ENCODE peak calls at places on chromosomes 1 and 21, in six cellular contexts. R is Panc1, A is upper lobe of left lung, O is heart left ventricle, G is gastrocnemius medialis, E is PC-3. V is an unnamed sample.

GRCh38 chr1:183871142-183871541 is 66.2 kb downstream of the RGL1 start:
- ATAC-seq in R (peak; percentile 80), A (peak; percentile 28), O (peak; percentile 33), G (no peak), E (peak; percentile 83), V (no peak)

GRCh38 chr21:16193758-16194606 is 464.2 kb downstream of the USP25 start:
- ATAC-seq in R (peak; percentile 84), A (peak; percentile 92), O (peak; percentile 94), G (peak; percentile 88), E (peak; percentile 75), V (peak; percentile 81)

GRCh38 chr1:64893921-64894320 is 72.4 kb downstream of the JAK1 start:
- ATAC-seq in R (no peak), A (no peak), O (no peak), G (no peak), E (no peak), V (no peak)

GRCh38 chr1:88736633-88737248 is 52.7 kb downstream of the PKN2 start:
- ATAC-seq in R (peak; percentile 69), A (peak; percentile 44), O (no peak), G (peak; percentile 41), E (peak; percentile 65), V (peak; percentile 3)

GRCh38 chr1:17119744-17120482 is 662 bp upstream of the PADI2 start:
- ATAC-seq in R (peak; percentile 8), A (peak; percentile 34), O (no peak), G (no peak), E (peak; percentile 6), V (no peak)

GRCh38 chr1:115952547-115952946 is 23.8 kb upstream of the SLC22A15 start:
- ATAC-seq in R (no peak), A (no peak), O (no peak), G (no peak), E (peak; percentile 68), V (no peak)

GRCh38 chr1:51487628-51488027 is 31.4 kb downstream of the EPS15 start:
- ATAC-seq in R (no peak), A (no peak), O (peak; percentile 87), G (peak; percentile 55), E (no peak), V (no peak)

GRCh38 chr1:93111561-93111960 is 32.5 kb downstream of the MTF2 start:
- ATAC-seq in R (no peak), A (no peak), O (no peak), G (no peak), E (peak; percentile 28), V (no peak)

GRCh38 chr1:29544406-29544805 is 308.1 kb downstream of the PTPRU start:
- ATAC-seq in R (no peak), A (no peak), O (no peak), G (no peak), E (no peak), V (no peak)

GRCh38 chr1:998905-999796 is 746 bp downstream of the HES4 start:
- ATAC-seq in R (peak; percentile 9), A (peak; percentile 4), O (peak; percentile 8), G (peak; percentile 5), E (peak; percentile 11), V (no peak)

GRCh38 chr1:163866539-163866938 is 544.8 kb downstream of the NUF2 start:
- ATAC-seq in R (no peak), A (peak; percentile 81), O (peak; percentile 83), G (no peak), E (no peak), V (peak; percentile 48)

GRCh38 chr1:36088265-36088576 is 471 bp upstream of the ADPRS start:
- ATAC-seq in R (peak; percentile 10), A (no peak), O (no peak), G (peak; percentile 3), E (peak; percentile 2), V (no peak)

GRCh38 chr1:231359113-231359512 is 21.0 kb downstream of the SPRTN start:
- ATAC-seq in R (no peak), A (peak; percentile 90), O (peak; percentile 67), G (peak; percentile 92), E (no peak), V (peak; percentile 79)

GRCh38 chr1:3889952-3890351 is 10.1 kb downstream of the C1orf174 start:
- ATAC-seq in R (no peak), A (no peak), O (no peak), G (no peak), E (no peak), V (no peak)

GRCh38 chr1:110148961-110149360 is 1.3 kb upstream of the SLC6A17 start:
- ATAC-seq in R (no peak), A (no peak), O (no peak), G (no peak), E (no peak), V (no peak)

GRCh38 chr1:75035536-75035935 is 98.7 kb upstream of the LHX8 start:
- ATAC-seq in R (no peak), A (no peak), O (no peak), G (no peak), E (no peak), V (no peak)

GRCh38 chr1:162220009-162220539 is 150.6 kb downstream of the NOS1AP start:
- ATAC-seq in R (no peak), A (no peak), O (no peak), G (no peak), E (no peak), V (no peak)

GRCh38 chr1:203076031-203076511 is 9.7 kb downstream of the MYOG start:
- ATAC-seq in R (no peak), A (peak; percentile 72), O (peak; percentile 17), G (no peak), E (no peak), V (no peak)

GRCh38 chr1:156025873-156026272 is 5.1 kb upstream of the SSR2 start:
- ATAC-seq in R (peak; percentile 93), A (peak; percentile 52), O (peak; percentile 85), G (no peak), E (peak; percentile 39), V (no peak)

GRCh38 chr1:210302501-210302900 is 26.2 kb upstream of the HHAT start:
- ATAC-seq in R (no peak), A (no peak), O (peak; percentile 42), G (peak; percentile 92), E (no peak), V (no peak)

GRCh38 chr1:174874337-174875053 is 125.3 kb upstream of the CACYBP start:
- ATAC-seq in R (no peak), A (peak; percentile 74), O (no peak), G (no peak), E (no peak), V (no peak)

GRCh38 chr1:159469921-159470595 is 30.5 kb downstream of the OR10J1 start:
- ATAC-seq in R (no peak), A (no peak), O (no peak), G (no peak), E (no peak), V (no peak)

GRCh38 chr1:156975084-156975483 is 54.7 kb downstream of the LRRC71 start:
- ATAC-seq in R (no peak), A (no peak), O (no peak), G (no peak), E (no peak), V (no peak)

GRCh38 chr1:185860876-185861275 is 126.7 kb downstream of the HMCN1 start:
- ATAC-seq in R (no peak), A (no peak), O (no peak), G (no peak), E (no peak), V (no peak)

GRCh38 chr1:47409311-47410085 is 6.6 kb upstream of the FOXE3 start:
- ATAC-seq in R (no peak), A (peak; percentile 27), O (peak; percentile 22), G (no peak), E (no peak), V (peak; percentile 26)

DNA sequence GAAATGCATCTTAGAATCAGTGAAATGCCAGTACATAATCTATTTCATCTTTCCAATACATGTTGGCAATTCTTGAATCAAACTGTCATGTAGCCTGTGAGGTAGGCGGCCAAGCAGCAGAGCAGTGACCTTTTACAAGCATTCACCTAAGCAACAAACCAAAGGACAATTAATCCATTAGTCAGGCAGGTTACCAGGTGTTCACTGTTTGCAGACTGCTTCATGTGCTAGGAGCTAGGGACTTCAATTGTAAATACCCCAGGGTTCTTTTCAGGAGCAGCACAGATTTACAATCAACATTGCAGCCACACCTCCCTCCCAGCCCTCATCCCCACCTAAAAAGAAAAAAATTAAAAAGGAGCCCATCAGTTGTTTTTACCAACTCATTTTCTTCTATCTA is 22.9 kb downstream of the TATDN3 start:
- ATAC-seq in R (no peak), A (no peak), O (no peak), G (no peak), E (no peak), V (no peak)
- H3K4me1 ChIP-seq in R (peaks cover 3% of the 10 kb centered on the region), A (no peaks in the 10 kb centered on the region), O (no peaks in the 10 kb centered on the region), G (no peaks in the 10 kb centered on the region), E (peaks cover 11% of the 10 kb centered on the region), V (no peaks in the 10 kb centered on the region)

DNA sequence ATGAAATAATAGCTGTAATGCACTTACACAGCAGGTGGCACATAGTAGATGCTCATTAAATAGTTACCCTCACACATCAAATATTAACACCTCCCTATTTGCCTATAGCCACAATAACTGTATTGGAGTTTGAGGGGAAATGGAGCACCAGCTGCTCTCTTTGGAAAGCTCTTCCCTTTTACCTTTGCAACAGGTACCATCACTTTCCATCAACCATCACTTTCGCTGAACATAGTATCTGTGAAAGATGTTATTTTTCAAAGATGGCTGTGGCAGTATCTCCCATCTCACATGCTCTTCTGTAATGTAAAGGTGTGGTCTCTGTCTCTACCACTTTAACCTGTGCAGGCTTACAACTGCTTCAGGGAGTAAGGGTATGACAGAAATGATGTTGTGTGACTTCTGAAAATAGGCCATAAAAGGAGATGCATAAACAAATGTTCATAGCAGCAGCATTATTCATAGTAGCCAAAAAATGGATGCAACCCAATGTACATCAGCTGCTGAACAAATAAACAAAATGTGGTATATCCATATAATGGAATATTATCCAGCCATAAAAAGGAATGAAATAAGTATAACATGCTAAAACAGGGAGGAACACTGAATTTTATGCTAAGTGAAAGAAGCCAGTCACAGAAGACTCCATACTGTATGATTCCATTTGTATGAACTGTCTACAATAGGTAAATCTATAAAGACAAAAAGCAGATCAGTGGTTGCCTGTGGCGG is 288.3 kb downstream of the AKT3 start:
- ATAC-seq in R (no peak), A (no peak), O (no peak), G (no peak), E (no peak), V (no peak)
- H3K4me1 ChIP-seq in R (peaks cover 3% of the 10 kb centered on the region), A (no peaks in the 10 kb centered on the region), O (no peaks in the 10 kb centered on the region), G (no peaks in the 10 kb centered on the region), E (peaks cover 12% of the 10 kb centered on the region), V (peaks cover 3% of the 10 kb centered on the region)

GRCh38 chr1:229693124-229693523 is 67.1 kb downstream of the URB2 start:
- ATAC-seq in R (no peak), A (no peak), O (peak; percentile 36), G (no peak), E (no peak), V (no peak)
- H3K4me1 ChIP-seq in R (no peaks in the 10 kb centered on the region), A (no peaks in the 10 kb centered on the region), O (peaks cover 19% of the 10 kb centered on the region), G (peaks cover 16% of the 10 kb centered on the region), E (no peaks in the 10 kb centered on the region), V (peaks cover 15% of the 10 kb centered on the region)

GRCh38 chr1:15212989-15213291 is 34.1 kb upstream of the FHAD1 start:
- ATAC-seq in R (no peak), A (no peak), O (no peak), G (no peak), E (no peak), V (no peak)

GRCh38 chr1:15214507-15214906 is 32.5 kb upstream of the FHAD1 start:
- ATAC-seq in R (no peak), A (peak; percentile 66), O (peak; percentile 73), G (no peak), E (no peak), V (peak; percentile 74)

GRCh38 chr1:15212216-15212988 is 34.6 kb upstream of the FHAD1 start:
- ATAC-seq in R (no peak), A (no peak), O (no peak), G (no peak), E (no peak), V (no peak)

GRCh38 chr1:15215116-15215515 is 31.9 kb upstream of the FHAD1 start:
- ATAC-seq in R (no peak), A (no peak), O (no peak), G (no peak), E (no peak), V (no peak)

GRCh38 chr1:15213333-15213732 is 33.7 kb upstream of the FHAD1 start:
- ATAC-seq in R (no peak), A (no peak), O (peak; percentile 12), G (no peak), E (no peak), V (peak; percentile 27)
- H3K4me1 ChIP-seq in R (peaks cover 6% of the 10 kb centered on the region), A (peaks cover 29% of the 10 kb centered on the region), O (peaks cover 40% of the 10 kb centered on the region), G (no peaks in the 10 kb centered on the region), E (peaks cover 11% of the 10 kb centered on the region), V (peaks cover 51% of the 10 kb centered on the region)